ENCODE peak calls at places on chromosomes 4 and X, in ten cellular contexts. V is GM03348; W is stimulated activated CD4-positive, alpha-beta T cell treated with anti-CD3 and anti-CD28 coated beads, Interleukin-15, amount 100 ng/mL, for 1 hour; Z is stimulated activated naive B cell treated with anti-CD40 and anti-IgM and Interleukin-4, amounts not matched to agents 10 μg/mL and 1 μg/mL and 100 μg/mL, for 72 hours; U is posterior cingulate gyrus; S is T-helper 1 cell; B is AG09319; Q is AG04450; K is heart left ventricle; T is LHCN-M2. O is an unnamed sample.

GRCh38 chrX:49958727-49959126 is 36.3 kb downstream of the CLCN5 start:
- DNase-seq in U (no peak), Q (no peak), Z (no peak), K (no peak), T (peak), S (no peak), V (no peak), B (no peak), W (no peak), O (no peak)

GRCh38 chr4:155614111-155614762 is 52.4 kb upstream of the GUCY1A1 start:
- DNase-seq in U (no peak), V (no peak), B (no peak), Q (no peak), K (no peak), W (no peak), S (no peak), Z (no peak), T (no peak), O (no peak)

GRCh38 chr4:108359130-108359709 is 190.5 kb upstream of the LEF1 start:
- DNase-seq in V (no peak), W (no peak), U (no peak), S (peak), Z (no peak), Q (no peak), B (no peak), K (no peak), T (no peak), O (no peak)

GRCh38 chrX:81890476-81890875 is 688.6 kb downstream of the SH3BGRL start:
- DNase-seq in Q (no peak), S (no peak), V (no peak), Z (no peak), W (no peak), T (no peak), B (no peak), U (no peak), K (no peak), O (no peak)

GRCh38 chr4:122679317-122679716 is 53.2 kb upstream of the BBS12 start:
- DNase-seq in S (no peak), W (no peak), Z (no peak), B (no peak), V (no peak), K (no peak), Q (no peak), T (no peak), U (no peak), O (no peak)

GRCh38 chrX:149497626-149498025 is 7.5 kb downstream of the IDS start:
- DNase-seq in Z (no peak), B (peak), U (no peak), Q (no peak), K (no peak), W (no peak), S (no peak), T (peak), V (peak), O (no peak)

GRCh38 chr4:80259012-80259411 is 7.5 kb upstream of the FGF5 start:
- DNase-seq in Q (no peak), K (no peak), B (no peak), Z (no peak), U (no peak), W (no peak), T (no peak), S (no peak), V (no peak), O (no peak)

GRCh38 chr4:70133473-70133872 is 20.6 kb upstream of the PRR27 start:
- DNase-seq in S (no peak), K (no peak), T (no peak), Z (no peak), Q (no peak), U (no peak), V (no peak), B (no peak), W (no peak), O (no peak)

GRCh38 chrX:129637217-129638109 is 17.3 kb downstream of the APLN start:
- DNase-seq in W (peak), Z (peak), U (peak), T (peak), B (peak), V (peak), S (peak), K (peak), Q (no peak), O (no peak)

GRCh38 chr4:82989567-82990429 is 20.8 kb downstream of the LIN54 start:
- DNase-seq in Q (no peak), U (no peak), B (no peak), V (no peak), S (peak), T (peak), W (no peak), K (no peak), Z (no peak), O (no peak)

GRCh38 chr4:144399927-144400326 is 246.0 kb upstream of the HHIP start:
- DNase-seq in K (no peak), V (peak), B (peak), Q (peak), S (no peak), U (no peak), T (peak), W (no peak), Z (no peak), O (peak)

GRCh38 chrX:69388526-69388925 is 115.6 kb upstream of the NALF2 start:
- DNase-seq in W (no peak), S (no peak), Q (no peak), T (no peak), B (no peak), K (no peak), U (no peak), V (no peak), Z (no peak), O (no peak)

GRCh38 chrX:1883772-1884171 is 268.9 kb downstream of the ASMT start:
- DNase-seq in U (no peak), S (no peak), Z (no peak), W (no peak), T (no peak), Q (no peak), V (peak), B (no peak), K (no peak), O (no peak)

GRCh38 chrX:149950681-149951080 is 12.4 kb upstream of the EOLA2 start:
- DNase-seq in S (no peak), V (peak), K (no peak), B (peak), U (no peak), Z (no peak), Q (peak), T (peak), W (no peak), O (no peak)

GRCh38 chrX:38060331-38060878 is 54.1 kb downstream of the SYTL5 start:
- DNase-seq in B (no peak), S (no peak), Z (no peak), K (no peak), W (no peak), T (peak), Q (no peak), V (no peak), U (no peak), O (no peak)

GRCh38 chr4:150242820-150243458 is 164.7 kb downstream of the DCLK2 start:
- DNase-seq in Q (no peak), W (no peak), S (no peak), U (peak), B (no peak), T (peak), Z (no peak), K (no peak), V (peak), O (no peak)

GRCh38 chrX:40132751-40133150 is 35.0 kb upstream of the BCOR start:
- DNase-seq in T (peak), W (no peak), Z (no peak), V (peak), K (peak), S (no peak), Q (no peak), B (peak), U (no peak), O (no peak)

GRCh38 chr4:146343199-146343598 is 128.9 kb downstream of the REELD1 start:
- DNase-seq in K (no peak), T (no peak), S (no peak), U (no peak), B (no peak), V (no peak), Z (no peak), Q (no peak), W (no peak), O (no peak)

GRCh38 chr4:188976644-188977115 is 837.4 kb downstream of the TRIML1 start:
- DNase-seq in W (no peak), V (peak), Q (no peak), T (peak), B (peak), U (no peak), S (no peak), Z (no peak), K (no peak), O (no peak)

GRCh38 chr4:81913427-81913878 is 441.7 kb upstream of the RASGEF1B start:
- DNase-seq in K (no peak), U (no peak), Z (peak), V (peak), S (peak), B (peak), T (no peak), W (no peak), Q (peak), O (no peak)

GRCh38 chr4:1381944-1382541 is 24.2 kb downstream of the NKX1-1 start:
- DNase-seq in Q (no peak), W (no peak), B (no peak), T (no peak), S (no peak), U (no peak), V (no peak), K (peak), Z (no peak), O (no peak)

GRCh38 chrX:139972629-139973257 is 7.4 kb upstream of the CXorf66 start:
- DNase-seq in T (no peak), W (no peak), U (no peak), B (no peak), Z (no peak), K (no peak), V (no peak), Q (no peak), S (no peak), O (no peak)

GRCh38 chr4:154743683-154744340 is at the start of gene LRAT:
- DNase-seq in V (peak), B (no peak), T (no peak), K (peak), Z (no peak), Q (no peak), U (peak), W (no peak), S (no peak), O (no peak)

GRCh38 chr4:66647915-66648314 is 897.4 kb downstream of the CENPC start:
- DNase-seq in V (no peak), Q (no peak), B (no peak), T (no peak), U (no peak), S (no peak), Z (no peak), K (no peak), W (no peak), O (no peak)

GRCh38 chr4:68359508-68359907 is 9.6 kb upstream of the YTHDC1 start:
- DNase-seq in T (no peak), Q (no peak), Z (no peak), U (no peak), W (no peak), K (no peak), B (no peak), V (no peak), S (no peak), O (no peak)

GRCh38 chr4:169335331-169335730 is 64.6 kb upstream of the SH3RF1 start:
- DNase-seq in K (no peak), B (no peak), S (no peak), T (peak), W (no peak), U (no peak), Q (no peak), Z (no peak), V (peak), O (no peak)

GRCh38 chrX:46575991-46576392 is 2.4 kb downstream of the CHST7 start:
- DNase-seq in U (no peak), S (no peak), B (no peak), Z (no peak), W (no peak), T (no peak), K (peak), Q (no peak), V (peak), O (no peak)

GRCh38 chrX:4175221-4175620 is 461.8 kb upstream of the PRKX start:
- DNase-seq in Z (no peak), B (no peak), Q (no peak), W (no peak), V (no peak), S (no peak), K (no peak), U (no peak), T (no peak), O (no peak)

GRCh38 chr4:97479388-97479787 is 663.9 kb downstream of the STPG2 start:
- DNase-seq in W (no peak), U (no peak), K (no peak), V (no peak), Q (no peak), Z (no peak), T (no peak), B (no peak), S (no peak), O (no peak)

GRCh38 chr4:94639298-94639697 is 118.5 kb upstream of the BMPR1B start:
- DNase-seq in K (no peak), B (no peak), Z (no peak), S (no peak), V (no peak), T (no peak), Q (no peak), U (no peak), W (no peak), O (no peak)

GRCh38 chr4:89254847-89255246 is 52.8 kb downstream of the GPRIN3 start:
- DNase-seq in S (peak), Z (no peak), V (peak), T (peak), K (no peak), W (no peak), B (no peak), U (no peak), Q (no peak), O (no peak)